ENCODE peak calls at places on chromosomes 5 and 9, in ten cellular contexts. F is right atrium auricular region, O is HCT116, C is tibial artery, N is colonic mucosa, K is PC-9, A is sigmoid colon, H is ovary, V is Caco-2, X is IMR-90. Y is an unnamed sample.

GRCh38 chr9:121876658-121877271 is 216.3 kb downstream of the TTLL11 start:
- DNase-seq in F (no peak), O (no peak), C (no peak), N (no peak), K (no peak), A (no peak), H (no peak), V (no peak), X (peak; percentile 89), Y (no peak)

GRCh38 chr9:93962041-93962440 is 6.9 kb upstream of the BARX1 start:
- DNase-seq in F (no peak), O (no peak), C (no peak), N (no peak), K (no peak), A (no peak), H (no peak), V (no peak), X (no peak), Y (no peak)

GRCh38 chr9:85425153-85425611 is 316.6 kb downstream of the AGTPBP1 start:
- DNase-seq in F (no peak), O (peak; percentile 69), C (peak; percentile 31), N (peak; percentile 65), K (no peak), A (no peak), H (peak; percentile 29), V (peak; percentile 54), X (no peak), Y (peak; percentile 77)

GRCh38 chr5:33479321-33479720 is 38.6 kb downstream of the TARS1 start:
- DNase-seq in F (no peak), O (no peak), C (no peak), N (no peak), K (no peak), A (no peak), H (no peak), V (no peak), X (peak; percentile 73), Y (no peak)

GRCh38 chr9:123486431-123486830 is 130.4 kb downstream of the CRB2 start:
- DNase-seq in F (no peak), O (no peak), C (no peak), N (no peak), K (no peak), A (peak; percentile 40), H (no peak), V (no peak), X (no peak), Y (no peak)

GRCh38 chr5:171579162-171579561 is 159.7 kb downstream of the FGF18 start:
- DNase-seq in F (peak; percentile 85), O (no peak), C (peak; percentile 60), N (peak; percentile 40), K (no peak), A (peak; percentile 86), H (peak; percentile 42), V (no peak), X (no peak), Y (no peak)

GRCh38 chr5:10233505-10233904 is 16.2 kb downstream of the ATPSCKMT start:
- DNase-seq in F (no peak), O (peak; percentile 75), C (no peak), N (no peak), K (peak; percentile 76), A (no peak), H (no peak), V (peak; percentile 67), X (peak; percentile 97), Y (peak; percentile 41)

GRCh38 chr5:140925806-140926205 is 293 bp upstream of the PCDHAC1 start:
- DNase-seq in F (no peak), O (no peak), C (no peak), N (no peak), K (no peak), A (no peak), H (no peak), V (no peak), X (no peak), Y (no peak)

GRCh38 chr5:27465140-27465539 is 426.8 kb upstream of the CDH9 start:
- DNase-seq in F (no peak), O (no peak), C (no peak), N (no peak), K (no peak), A (no peak), H (no peak), V (no peak), X (no peak), Y (no peak)

GRCh38 chr5:109876941-109877669 is 187.4 kb downstream of the MAN2A1 start:
- DNase-seq in F (no peak), O (no peak), C (no peak), N (no peak), K (peak; percentile 38), A (no peak), H (no peak), V (no peak), X (peak; percentile 61), Y (no peak)

GRCh38 chr9:88589656-88590055 is 54.7 kb downstream of the NXNL2 start:
- DNase-seq in F (no peak), O (no peak), C (no peak), N (no peak), K (no peak), A (no peak), H (no peak), V (no peak), X (no peak), Y (no peak)

GRCh38 chr5:177423671-177424070 is 2.8 kb upstream of the GRK6 start:
- DNase-seq in F (no peak), O (no peak), C (no peak), N (no peak), K (no peak), A (no peak), H (no peak), V (no peak), X (no peak), Y (no peak)
- H3K27me3 ChIP-seq in F (no peaks in the 10 kb centered on the region), O (no peaks in the 10 kb centered on the region), C (no peaks in the 10 kb centered on the region), N (no peaks in the 10 kb centered on the region), K (no peaks in the 10 kb centered on the region), A (no peaks in the 10 kb centered on the region), H (no peaks in the 10 kb centered on the region), V (no peaks in the 10 kb centered on the region), X (no peaks in the 10 kb centered on the region), Y (no peaks in the 10 kb centered on the region)

DNA sequence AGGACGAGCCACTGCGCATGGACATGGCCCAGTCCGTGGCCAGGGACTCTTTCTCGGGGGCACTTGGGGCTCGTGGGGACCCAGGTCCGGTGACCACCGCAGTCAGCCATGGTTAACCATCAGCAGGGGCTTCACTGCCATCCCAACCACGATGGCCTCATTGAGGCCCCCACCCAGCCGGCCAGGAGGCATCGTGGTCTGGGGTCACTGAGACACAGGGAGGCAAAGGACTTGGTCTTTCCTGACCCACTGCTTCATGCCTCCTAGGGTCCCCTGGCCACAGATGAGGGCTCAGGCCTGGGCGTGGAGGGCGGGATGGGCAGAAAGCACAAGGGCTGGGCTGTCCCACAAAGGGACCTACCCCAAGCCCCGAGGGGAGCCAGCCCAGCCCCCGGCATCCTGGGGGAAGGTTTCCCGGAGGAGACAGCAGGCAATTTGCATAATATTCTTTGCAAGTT is 6.6 kb downstream of the NACC2 start:
- DNase-seq in F (no peak), O (no peak), C (no peak), N (no peak), K (no peak), A (no peak), H (no peak), V (no peak), X (no peak), Y (no peak)
- H3K4me3 ChIP-seq in F (no peak overlapping the region), O (no peak overlapping the region), C (no peak overlapping the region), N (no peak overlapping the region), K (no peak overlapping the region), A (no peak overlapping the region), H (no peak overlapping the region), V (no peak overlapping the region), X (no peak overlapping the region), Y (no peak overlapping the region)

GRCh38 chr5:57408714-57409113 is 73.9 kb downstream of the ACTBL2 start:
- DNase-seq in F (no peak), O (no peak), C (no peak), N (no peak), K (no peak), A (no peak), H (no peak), V (no peak), X (peak; percentile 63), Y (no peak)

GRCh38 chr5:57412680-57413079 is 69.9 kb downstream of the ACTBL2 start:
- DNase-seq in F (no peak), O (no peak), C (no peak), N (no peak), K (no peak), A (no peak), H (no peak), V (no peak), X (no peak), Y (no peak)

GRCh38 chr5:57412010-57412409 is 70.6 kb downstream of the ACTBL2 start:
- DNase-seq in F (no peak), O (no peak), C (no peak), N (no peak), K (no peak), A (no peak), H (no peak), V (no peak), X (peak; percentile 83), Y (no peak)

GRCh38 chr5:57408285-57408684 is 74.3 kb downstream of the ACTBL2 start:
- DNase-seq in F (no peak), O (no peak), C (no peak), N (no peak), K (no peak), A (no peak), H (no peak), V (no peak), X (no peak), Y (no peak)

GRCh38 chr5:57410374-57411320 is 72.0 kb downstream of the ACTBL2 start:
- DNase-seq in F (no peak), O (no peak), C (no peak), N (no peak), K (no peak), A (no peak), H (no peak), V (no peak), X (no peak), Y (no peak)
- TF ChIP-seq CTCF in F (no peak), O (no peak), C (no peak), N (no peak), K (no peak), A (no peak), H (no peak), V (peak; percentile 6), X (no peak), Y (no peak)

DNA sequence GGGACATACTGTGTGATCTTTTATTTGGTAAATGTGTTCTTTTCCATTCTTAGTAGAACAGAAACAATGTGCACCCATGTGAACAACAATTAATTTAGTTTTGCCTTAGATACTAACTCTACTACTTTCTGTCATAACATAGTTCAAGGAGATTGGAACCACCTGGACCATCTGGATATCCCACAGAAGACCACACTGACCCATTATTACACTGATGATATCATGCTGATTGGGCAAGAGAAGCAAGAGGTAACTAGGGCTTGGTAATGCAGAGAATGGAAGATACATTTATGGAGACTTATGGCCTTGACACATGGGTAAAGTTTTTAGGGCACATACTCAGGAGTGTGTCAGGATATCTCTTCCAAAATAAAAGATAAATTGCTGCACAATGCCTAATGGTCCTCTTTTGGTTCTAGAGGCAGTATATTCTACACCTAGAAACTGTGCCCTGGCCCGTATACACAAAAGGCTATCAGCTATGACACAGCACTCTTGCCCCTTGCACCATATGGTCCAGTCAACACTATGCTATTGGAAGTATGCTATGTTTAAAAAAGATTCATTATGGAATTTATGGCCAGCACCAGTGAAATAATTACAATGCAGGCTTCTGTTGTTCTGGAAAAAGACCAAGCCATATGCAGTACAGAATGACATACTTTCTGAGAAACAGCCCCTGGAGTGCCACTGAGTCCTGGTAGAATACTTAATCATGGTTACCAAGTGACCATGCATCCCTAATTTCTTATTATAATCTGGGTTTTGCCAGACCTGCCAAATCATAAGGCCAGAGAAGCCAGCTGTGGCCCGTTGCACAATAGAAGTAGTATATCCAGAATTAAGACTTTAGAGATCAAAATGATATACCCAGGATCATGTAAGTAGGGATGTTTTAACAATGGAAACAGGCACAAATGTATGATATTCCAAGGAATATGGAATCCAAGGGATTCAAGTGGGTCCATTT is 41.6 kb upstream of the MROH2B start:
- DNase-seq in F (no peak), O (no peak), C (no peak), N (no peak), K (no peak), A (peak; percentile 63), H (no peak), V (no peak), X (peak; percentile 86), Y (no peak)
- H3K27me3 ChIP-seq in F (no peaks in the 10 kb centered on the region), O (no peaks in the 10 kb centered on the region), C (no peaks in the 10 kb centered on the region), N (no peaks in the 10 kb centered on the region), K (no peaks in the 10 kb centered on the region), A (no peaks in the 10 kb centered on the region), H (no peaks in the 10 kb centered on the region), V (no peaks in the 10 kb centered on the region), X (no peaks in the 10 kb centered on the region), Y (no peaks in the 10 kb centered on the region)